ENCODE peak calls at places on chromosomes 16 and 17, in four cellular contexts. I is GM03348, Z is cardiac fibroblast, A is B cell. B is an unnamed sample.

GRCh38 chr17:67431210-67432015 is 54.3 kb downstream of the PITPNC1 start:
- DNase-seq in I (peak; percentile 81), Z (peak; percentile 84), A (no peak), B (peak; percentile 82)

GRCh38 chr17:29042679-29043538 is at the start of gene PIPOX:
- DNase-seq in I (no peak), Z (peak; percentile 77), A (no peak), B (no peak)

GRCh38 chr17:8068736-8069586 is 18.6 kb downstream of the ALOX12B start:
- DNase-seq in I (no peak), Z (peak; percentile 28), A (no peak), B (no peak)

GRCh38 chr16:8675183-8676159 is 1.1 kb downstream of the ABAT start:
- DNase-seq in I (no peak), Z (no peak), A (no peak), B (no peak)

GRCh38 chr17:47663997-47664941 is 14.6 kb downstream of the KPNB1 start:
- DNase-seq in I (peak; percentile 50), Z (peak; percentile 75), A (peak; percentile 75), B (peak; percentile 65)

GRCh38 chr17:78407387-78407990 is 29.0 kb downstream of the PGS1 start:
- DNase-seq in I (no peak), Z (no peak), A (no peak), B (no peak)

GRCh38 chr16:75111514-75112280 is 4.9 kb downstream of the LDHD start:
- DNase-seq in I (peak; percentile 7), Z (no peak), A (no peak), B (no peak)

GRCh38 chr16:49547448-49547847 is 173.8 kb downstream of the C16orf78 start:
- DNase-seq in I (no peak), Z (no peak), A (no peak), B (no peak)

GRCh38 chr17:47066841-47067682 is 88.0 kb upstream of the RPRML start:
- DNase-seq in I (peak; percentile 96), Z (peak; percentile 95), A (peak; percentile 86), B (peak; percentile 97)

GRCh38 chr16:66878067-66878466 is 2.2 kb upstream of the PDP2 start:
- DNase-seq in I (peak; percentile 40), Z (no peak), A (no peak), B (no peak)